ENCODE peak calls at places on chromosomes 7 and 10, in six cellular contexts. U, G, H, C, R and V are unnamed samples.

GRCh38 chr10:103745264-103746247 is 109.8 kb downstream of the SH3PXD2A start:
- DNase-seq in U (no peak), R (no peak), H (no peak), C (no peak), G (peak; percentile 67), V (no peak)

GRCh38 chr7:54419209-54419608 is 123.0 kb upstream of the VSTM2A start:
- DNase-seq in G (no peak), C (no peak), U (peak; percentile 52), R (no peak), H (no peak), V (no peak)

GRCh38 chr7:92056276-92056675 is 78.0 kb downstream of the CYP51A1 start:
- DNase-seq in U (no peak), H (no peak), R (no peak), G (no peak), C (no peak), V (no peak)

GRCh38 chr10:51244739-51245138 is 170.5 kb downstream of the PRKG1 start:
- DNase-seq in U (no peak), C (peak; percentile 95), G (no peak), H (no peak), R (no peak), V (peak; percentile 83)

GRCh38 chr10:26733750-26734568 is 36.5 kb downstream of the PDSS1 start:
- DNase-seq in R (no peak), G (peak; percentile 85), U (no peak), H (no peak), C (no peak), V (no peak)

GRCh38 chr10:11243425-11244222 is 226.0 kb downstream of the CELF2 start:
- DNase-seq in U (no peak), C (no peak), G (no peak), R (no peak), H (no peak), V (no peak)

GRCh38 chr10:48390933-48391845 is 84.7 kb downstream of the MAPK8 start:
- DNase-seq in H (no peak), R (no peak), G (no peak), U (no peak), C (peak; percentile 66), V (peak; percentile 71)

GRCh38 chr7:70000747-70001348 is 402.6 kb downstream of the AUTS2 start:
- DNase-seq in U (no peak), G (no peak), R (no peak), C (no peak), H (no peak), V (no peak)

GRCh38 chr7:110591341-110591740 is 499.6 kb upstream of the LRRN3 start:
- DNase-seq in H (no peak), C (no peak), R (no peak), G (no peak), U (no peak), V (peak; percentile 10)

GRCh38 chr7:121385056-121385799 is 10.9 kb downstream of the FAM3C start:
- DNase-seq in R (no peak), G (no peak), H (no peak), C (no peak), U (no peak), V (no peak)

GRCh38 chr7:43764039-43764789 is 5.7 kb downstream of the BLVRA start:
- DNase-seq in G (peak; percentile 77), U (peak; percentile 28), H (peak; percentile 47), R (peak; percentile 91), C (peak; percentile 68), V (peak; percentile 68)

GRCh38 chr7:151363182-151363581 is 21.6 kb downstream of the NUB1 start:
- DNase-seq in H (no peak), G (no peak), C (no peak), R (no peak), U (no peak), V (no peak)

GRCh38 chr7:1706721-1707613 is 36.9 kb downstream of the ELFN1 start:
- DNase-seq in C (no peak), G (peak; percentile 26), H (no peak), U (peak; percentile 42), R (peak; percentile 42), V (no peak)

GRCh38 chr7:22860784-22861482 is 38.3 kb upstream of the TOMM7 start:
- DNase-seq in C (no peak), R (no peak), H (no peak), G (no peak), U (no peak), V (no peak)

GRCh38 chr7:19117870-19118608 is 603 bp upstream of the TWIST1 start:
- DNase-seq in U (peak; percentile 62), C (peak; percentile 57), G (no peak), R (no peak), H (no peak), V (peak; percentile 62)

GRCh38 chr10:45550903-45551302 is 121.7 kb downstream of the ZFAND4 start:
- DNase-seq in C (no peak), G (no peak), R (no peak), H (no peak), U (no peak), V (no peak)

GRCh38 chr7:17506090-17506489 is 207.6 kb downstream of the AHR start:
- DNase-seq in H (no peak), U (no peak), C (peak; percentile 62), R (no peak), G (no peak), V (peak; percentile 74)

GRCh38 chr10:121596668-121597503 is 1.4 kb downstream of the FGFR2 start:
- DNase-seq in G (peak; percentile 54), C (peak; percentile 57), U (peak; percentile 74), R (peak; percentile 79), H (no peak), V (peak; percentile 17)

GRCh38 chr7:35848728-35849127 is 47.9 kb downstream of the SEPTIN7 start:
- DNase-seq in G (no peak), C (peak; percentile 11), R (no peak), H (no peak), U (no peak), V (peak; percentile 38)

GRCh38 chr10:99534939-99535763 is 2.4 kb downstream of the NKX2-3 start:
- DNase-seq in H (no peak), R (no peak), G (no peak), U (peak; percentile 70), C (peak; percentile 30), V (no peak)

GRCh38 chr7:75058406-75058805 is 15.2 kb downstream of the RCC1L start:
- DNase-seq in G (no peak), R (no peak), H (no peak), U (no peak), C (no peak), V (no peak)

GRCh38 chr7:75054744-75055527 is 18.7 kb downstream of the RCC1L start:
- DNase-seq in H (peak; percentile 59), G (no peak), U (no peak), C (peak; percentile 95), R (peak; percentile 74), V (peak; percentile 78)

GRCh38 chr7:75050501-75050900 is 23.1 kb downstream of the RCC1L start:
- DNase-seq in U (no peak), R (no peak), G (no peak), H (no peak), C (no peak), V (no peak)

GRCh38 chr7:75056476-75056875 is 17.1 kb downstream of the RCC1L start:
- DNase-seq in G (no peak), C (peak; percentile 86), R (no peak), U (no peak), H (no peak), V (peak; percentile 73)

GRCh38 chr7:75055830-75056431 is 17.7 kb downstream of the RCC1L start:
- DNase-seq in U (no peak), H (no peak), R (no peak), C (peak; percentile 84), G (no peak), V (no peak)
- H3K4me3 ChIP-seq in U (no peak overlapping the region), H (no peak overlapping the region), R (no peak overlapping the region), C (no peak overlapping the region), G (no peak overlapping the region), V (no peak overlapping the region)

GRCh38 chr10:30114401-30114800 is 55.0 kb upstream of the JCAD start:
- DNase-seq in U (no peak), G (no peak), H (no peak), R (no peak), C (no peak), V (no peak)
- TF ChIP-seq CTCF in U (no peak), G (no peak), H (no peak), R (no peak), C (no peak), V (no peak)

GRCh38 chr7:105352018-105352612 is 36.6 kb downstream of the SRPK2 start:
- DNase-seq in U (no peak), H (peak; percentile 80), R (peak; percentile 80), G (peak; percentile 86), C (peak; percentile 98), V (peak; percentile 94)
- H3K4me3 ChIP-seq in U (no peak overlapping the region), H (peak overlapping the region; percentile 16), R (no peak overlapping the region), G (no peak overlapping the region), C (no peak overlapping the region), V (no peak overlapping the region)

DNA sequence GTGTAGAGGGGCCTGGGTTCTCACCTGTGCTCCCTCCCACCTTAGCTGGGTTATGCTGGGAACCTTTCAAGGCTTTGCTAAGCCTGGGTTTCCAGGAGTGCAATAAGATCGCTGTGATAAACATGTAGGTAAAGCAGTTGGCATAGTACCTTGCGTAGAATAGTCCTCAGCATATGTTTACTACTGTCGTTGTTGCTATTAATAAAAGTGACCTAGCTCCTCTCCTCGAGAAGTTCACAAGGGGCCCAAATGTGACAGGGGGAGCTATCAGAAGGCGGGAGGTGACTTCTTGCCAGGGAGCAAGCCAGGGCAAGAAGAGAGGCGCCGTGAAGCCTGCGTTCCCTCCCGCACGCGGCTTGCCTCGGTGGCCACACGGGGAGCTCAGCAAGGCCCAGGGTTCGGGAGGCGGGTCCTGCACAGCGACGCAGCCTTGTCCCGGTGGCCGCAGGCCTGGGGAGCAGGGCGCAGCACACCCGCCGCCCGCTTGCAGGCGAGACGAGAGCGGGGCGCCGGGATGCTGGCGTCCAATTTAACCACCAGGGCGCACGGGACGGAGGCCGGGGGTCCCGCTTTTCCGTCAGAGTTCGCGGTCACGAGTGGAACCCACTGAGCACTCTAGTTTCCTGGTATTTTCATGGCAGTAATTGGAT is 106.2 kb downstream of the SNX10 start:
- DNase-seq in U (peak; percentile 75), G (peak; percentile 59), C (no peak), R (no peak), H (peak; percentile 36), V (no peak)
- TF ChIP-seq CTCF in U (no peak), G (no peak), C (peak; percentile 2), R (no peak), H (peak; percentile 24), V (no peak)